ENCODE peak calls at places on chromosomes 7 and 10, in eight cellular contexts. M is AG04450; H is kidney epithelial cell; U is HFF-Myc; Y is WTC11; I is cardiac muscle cell; S is mammary epithelial cell; N is CD8-positive, alpha-beta T cell. F is an unnamed sample.

GRCh38 chr10:49756031-49756430 is 6.1 kb downstream of the OGDHL start:
- DNase-seq in M (no peak), H (no peak), U (no peak), Y (no peak), I (no peak), S (no peak), N (no peak), F (no peak)

GRCh38 chr7:121016976-121017375 is 28.5 kb downstream of the CPED1 start:
- DNase-seq in M (no peak), H (no peak), U (no peak), Y (no peak), I (no peak), S (no peak), N (no peak), F (no peak)

GRCh38 chr7:70479153-70480021 is 652.6 kb upstream of the GALNT17 start:
- DNase-seq in M (no peak), H (no peak), U (no peak), Y (no peak), I (no peak), S (no peak), N (no peak), F (no peak)

GRCh38 chr10:26960308-26960707 is 99.5 kb upstream of the ABI1 start:
- DNase-seq in M (no peak), H (no peak), U (no peak), Y (no peak), I (no peak), S (no peak), N (no peak), F (no peak)

GRCh38 chr7:2003451-2003930 is 229.3 kb downstream of the MAD1L1 start:
- DNase-seq in M (no peak), H (no peak), U (no peak), Y (peak), I (no peak), S (no peak), N (no peak), F (no peak)

GRCh38 chr10:127695431-127695830 is 41.6 kb upstream of the FOXI2 start:
- DNase-seq in M (no peak), H (no peak), U (no peak), Y (peak), I (no peak), S (no peak), N (no peak), F (no peak)

GRCh38 chr7:111682576-111683372 is 120.5 kb upstream of the IMMP2L start:
- DNase-seq in M (no peak), H (no peak), U (no peak), Y (no peak), I (no peak), S (no peak), N (no peak), F (no peak)

GRCh38 chr10:128686638-128687278 is 560.5 kb upstream of the MKI67 start:
- DNase-seq in M (no peak), H (no peak), U (no peak), Y (no peak), I (no peak), S (no peak), N (no peak), F (no peak)

GRCh38 chr10:89555688-89556445 is 20.5 kb upstream of the SLC16A12 start:
- DNase-seq in M (no peak), H (no peak), U (no peak), Y (peak), I (no peak), S (peak), N (no peak), F (no peak)

GRCh38 chr10:50990568-50991495 is 83.5 kb upstream of the PRKG1 start:
- DNase-seq in M (peak), H (peak), U (no peak), Y (peak), I (peak), S (no peak), N (no peak), F (peak)

GRCh38 chr7:113519447-113519846 is 399.4 kb downstream of the PPP1R3A start:
- DNase-seq in M (no peak), H (no peak), U (no peak), Y (no peak), I (no peak), S (no peak), N (no peak), F (no peak)

GRCh38 chr7:27901028-27901760 is 161.2 kb downstream of the TAX1BP1 start:
- DNase-seq in M (no peak), H (peak), U (no peak), Y (no peak), I (peak), S (peak), N (no peak), F (no peak)

DNA sequence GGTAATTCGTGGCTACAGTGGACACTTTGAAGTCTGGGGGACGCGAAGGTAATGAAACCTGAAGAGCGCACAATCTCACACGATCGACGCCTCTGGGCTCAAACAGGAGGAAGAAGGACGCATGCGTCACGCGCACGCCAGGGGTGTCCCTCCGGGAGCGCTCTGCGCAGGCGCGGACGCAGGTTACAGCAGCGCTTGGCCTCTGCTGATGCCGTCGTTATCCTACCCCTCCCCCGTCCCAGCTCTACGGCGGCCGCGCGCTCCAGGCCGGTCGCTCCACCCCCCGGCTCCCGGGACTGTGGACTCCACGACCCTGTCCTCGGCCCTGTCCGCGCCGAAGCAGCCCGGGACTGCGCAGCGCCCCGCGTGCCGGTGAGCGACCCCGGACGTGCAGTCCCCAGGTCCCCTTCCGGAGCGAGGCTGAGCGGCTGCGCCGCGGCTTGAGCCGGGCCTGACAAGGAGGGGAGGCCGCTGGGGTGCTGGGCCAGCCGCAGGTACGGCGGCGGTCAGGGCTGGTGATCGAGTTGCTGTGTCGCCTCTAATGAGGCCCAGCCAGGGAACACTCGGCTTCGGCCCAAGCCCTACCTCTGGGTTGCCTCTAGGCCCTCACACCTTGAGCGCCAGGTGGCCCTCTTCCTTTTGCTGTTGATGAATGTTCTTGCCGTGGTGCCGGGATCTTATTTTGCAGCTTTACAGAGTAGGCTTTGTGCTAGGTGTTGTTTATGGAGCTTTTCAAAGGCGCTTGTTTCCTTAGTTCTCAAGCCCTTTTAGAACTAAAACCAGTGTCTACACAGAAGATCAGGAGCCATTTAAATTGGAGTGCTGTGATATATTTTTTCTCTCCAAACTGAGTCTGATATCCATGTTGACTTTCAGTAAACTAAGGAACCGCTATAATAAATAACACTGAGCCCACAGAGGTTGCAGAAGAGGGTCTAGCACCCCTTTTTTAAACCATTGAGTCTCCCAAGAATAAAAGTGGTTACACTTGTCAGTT is at the start of gene TMEM106B:
- DNase-seq in M (peak), H (peak), U (peak), Y (peak), I (peak), S (peak), N (peak), F (peak)
- TF ChIP-seq CTCF in M (no peak), H (no peak), U (no peak), Y (no peak), I (no peak), S (no peak), N (peak), F (peak)

GRCh38 chr7:75647709-75648438 is 90.9 kb downstream of the HIP1 start:
- DNase-seq in M (no peak), H (no peak), U (no peak), Y (no peak), I (no peak), S (no peak), N (no peak), F (no peak)

GRCh38 chr7:75644599-75644998 is 94.1 kb downstream of the HIP1 start:
- DNase-seq in M (no peak), H (no peak), U (no peak), Y (no peak), I (no peak), S (no peak), N (no peak), F (no peak)

GRCh38 chr7:75649462-75649861 is 89.3 kb downstream of the HIP1 start:
- DNase-seq in M (no peak), H (peak), U (no peak), Y (no peak), I (no peak), S (peak), N (no peak), F (no peak)

GRCh38 chr7:75645570-75645969 is 93.2 kb downstream of the HIP1 start:
- DNase-seq in M (no peak), H (no peak), U (no peak), Y (no peak), I (no peak), S (no peak), N (no peak), F (no peak)

DNA sequence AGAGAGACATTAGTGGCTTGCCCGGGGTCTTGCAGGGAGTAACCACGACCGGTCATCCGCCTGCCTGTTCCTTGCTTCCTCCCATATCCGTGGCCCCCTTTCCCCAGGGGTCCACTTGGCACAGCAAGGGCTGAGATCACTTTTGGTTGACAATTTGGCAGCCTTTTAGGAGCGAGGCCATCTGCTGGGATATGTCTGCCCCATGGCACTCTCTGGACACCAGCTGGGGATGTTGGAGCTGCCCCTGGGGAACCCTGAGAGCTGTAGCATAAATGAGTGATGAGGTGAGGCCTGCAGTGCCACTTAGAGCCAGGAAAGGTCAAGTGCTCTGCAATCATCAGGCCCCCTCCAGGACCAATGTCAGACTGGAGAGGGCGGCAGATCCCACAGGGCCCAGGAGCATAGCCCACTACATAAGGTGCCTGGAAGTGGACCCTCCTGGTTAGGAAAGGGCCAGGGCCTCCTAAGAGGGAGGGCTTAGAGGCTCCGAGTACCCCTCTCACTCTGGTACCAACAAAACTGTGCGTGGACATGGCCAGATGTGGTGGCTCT is 92.1 kb downstream of the HIP1 start:
- DNase-seq in M (no peak), H (no peak), U (no peak), Y (no peak), I (peak), S (no peak), N (no peak), F (no peak)
- TF ChIP-seq CTCF in M (no peak), H (no peak), U (no peak), Y (no peak), I (no peak), S (no peak), N (no peak), F (no peak)

GRCh38 chr7:119175916-119176627 is 951.6 kb downstream of the ANKRD7 start:
- DNase-seq in M (peak), H (peak), U (no peak), Y (peak), I (peak), S (peak), N (no peak), F (peak)
- TF ChIP-seq CTCF in M (peak), H (peak), U (peak), Y (peak), I (peak), S (peak), N (no peak), F (peak)

GRCh38 chr7:4241791-4242190 is 440.3 kb upstream of the FOXK1 start:
- DNase-seq in M (no peak), H (no peak), U (no peak), Y (peak), I (no peak), S (no peak), N (no peak), F (no peak)
- TF ChIP-seq CTCF in M (no peak), H (no peak), U (no peak), Y (peak), I (no peak), S (no peak), N (no peak), F (no peak)

GRCh38 chr7:31476073-31476745 is 37.7 kb upstream of the ITPRID1 start:
- DNase-seq in M (no peak), H (no peak), U (no peak), Y (no peak), I (no peak), S (no peak), N (no peak), F (no peak)
- TF ChIP-seq CTCF in M (no peak), H (peak), U (no peak), Y (no peak), I (no peak), S (peak), N (no peak), F (no peak)

DNA sequence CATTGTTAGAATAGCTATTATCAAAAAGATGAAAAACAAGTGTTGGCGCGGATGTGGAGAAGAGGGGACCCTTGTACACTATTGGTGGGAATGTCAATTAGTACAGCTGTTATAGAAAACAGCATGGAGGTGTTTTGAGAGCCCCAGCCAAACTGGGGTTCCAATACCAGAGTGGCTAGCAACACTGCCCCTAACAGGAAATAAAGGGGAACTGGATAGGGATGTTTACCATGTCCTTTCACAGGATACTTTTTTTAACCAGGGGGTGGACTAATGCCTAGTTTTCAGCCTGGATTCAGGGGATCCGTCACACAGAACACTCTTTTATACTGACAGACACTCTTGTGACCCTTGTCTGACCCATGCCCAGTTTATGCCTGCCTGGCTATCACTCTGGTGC is 6.9 kb upstream of the GSTK1 start:
- DNase-seq in M (no peak), H (no peak), U (no peak), Y (no peak), I (no peak), S (no peak), N (no peak), F (no peak)
- TF ChIP-seq CTCF in M (no peak), H (no peak), U (no peak), Y (no peak), I (no peak), S (peak), N (no peak), F (no peak)

GRCh38 chr10:59177031-59177861 is 803 bp downstream of the PHYHIPL start:
- DNase-seq in M (peak), H (peak), U (peak), Y (peak), I (peak), S (peak), N (no peak), F (peak)
- TF ChIP-seq CTCF in M (no peak), H (no peak), U (no peak), Y (no peak), I (no peak), S (no peak), N (no peak), F (no peak)

DNA sequence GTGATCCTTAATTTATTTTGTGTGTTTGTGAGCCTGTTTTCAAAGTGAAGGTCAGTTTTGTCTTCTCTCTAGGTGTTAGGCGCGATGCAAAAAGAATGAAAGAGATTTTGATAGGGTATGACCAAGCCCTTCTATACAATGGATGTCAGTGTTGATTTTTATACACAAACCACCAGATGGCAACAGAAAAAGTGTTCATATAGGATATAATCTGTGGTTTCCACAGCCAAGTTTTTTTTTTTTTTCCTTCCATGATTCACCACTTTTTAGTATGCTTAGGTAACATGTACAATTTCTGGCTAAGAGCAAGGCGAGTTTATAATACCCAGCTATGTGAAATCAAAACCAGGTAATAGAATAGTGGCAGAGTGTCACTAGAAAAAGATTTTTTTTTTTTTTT is 8.1 kb downstream of the SDK1 start:
- DNase-seq in M (no peak), H (no peak), U (no peak), Y (no peak), I (no peak), S (peak), N (no peak), F (no peak)
- TF ChIP-seq CTCF in M (peak), H (no peak), U (no peak), Y (no peak), I (no peak), S (no peak), N (no peak), F (no peak)

F was measured in progenitor cell of endocrine pancreas.